ENCODE peak calls at places on chromosomes 4 and X, in four cellular contexts. D is occipital lobe, B is nucleus accumbens, Y is posterior cingulate gyrus. G is an unnamed sample.
A peak's percentile ranks its signal among the peaks of the same experiment; 100 is the strongest.

GRCh38 chr4:158941321-158941720 is 161.6 kb upstream of the RAPGEF2 start:
- DNase-seq in D (no peak), Y (no peak), B (no peak), G (no peak)

GRCh38 chr4:92825785-92826184 is 522.0 kb downstream of the GRID2 start:
- DNase-seq in Y (no peak), D (no peak), B (no peak), G (no peak)

GRCh38 chrX:87728459-87728858 is 210.9 kb downstream of the KLHL4 start:
- DNase-seq in B (no peak), Y (no peak), D (no peak), G (no peak)

GRCh38 chr4:113293043-113293560 is 243.6 kb downstream of the ANK2 start:
- DNase-seq in B (peak; percentile 29), Y (no peak), D (peak; percentile 26), G (no peak)

GRCh38 chr4:87092389-87093141 is 127.9 kb downstream of the KLHL8 start:
- DNase-seq in B (no peak), Y (no peak), D (peak; percentile 37), G (no peak)

GRCh38 chrX:16589211-16589610 is 60.7 kb upstream of the S100G start:
- DNase-seq in Y (no peak), B (no peak), D (no peak), G (no peak)

GRCh38 chr4:118942465-118942864 is 53.8 kb downstream of the SYNPO2 start:
- DNase-seq in Y (no peak), B (no peak), D (no peak), G (no peak)

GRCh38 chr4:74161676-74162450 is 3.9 kb downstream of the MTHFD2L start:
- DNase-seq in Y (no peak), D (no peak), B (no peak), G (no peak)

GRCh38 chr4:2939383-2940243 is 23.6 kb downstream of the NOP14 start:
- DNase-seq in Y (no peak), D (no peak), B (no peak), G (no peak)

GRCh38 chr4:108821056-108821925 is 58.4 kb upstream of the ETNPPL start:
- DNase-seq in Y (no peak), D (no peak), B (no peak), G (no peak)

G was measured in anterior cingulate cortex.